ENCODE peak calls at places on chromosomes 4 and X, in six cellular contexts. One of them, this sample, is unnamed.
A peak's percentile ranks its signal among the peaks of the same experiment; 100 is the strongest.

GRCh38 chrX:96183843-96184242 is 500.8 kb upstream of the DIAPH2 start:
- DNase-seq in SK-N-DZ: no peak
- DNase-seq in T-helper 17 cell: no peak
- DNase-seq in NCI-H460: peak; percentile 2
- DNase-seq in mammary epithelial cell: no peak
- DNase-seq in tibial artery: no peak
- DNase-seq in this sample: peak; percentile 0

GRCh38 chrX:43969504-43970501 is 3.4 kb downstream of the NDP start:
- DNase-seq in SK-N-DZ: no peak
- DNase-seq in T-helper 17 cell: no peak
- DNase-seq in NCI-H460: no peak
- DNase-seq in mammary epithelial cell: no peak
- DNase-seq in tibial artery: no peak
- DNase-seq in this sample: peak; percentile 23

GRCh38 chr4:152273343-152273742 is 262.5 kb downstream of the FBXW7 start:
- DNase-seq in SK-N-DZ: no peak
- DNase-seq in T-helper 17 cell: no peak
- DNase-seq in NCI-H460: no peak
- DNase-seq in mammary epithelial cell: peak; percentile 73
- DNase-seq in tibial artery: no peak
- DNase-seq in this sample: peak; percentile 16

GRCh38 chr4:4443821-4444220 is 56.9 kb downstream of the NSG1 start:
- DNase-seq in SK-N-DZ: no peak
- DNase-seq in T-helper 17 cell: no peak
- DNase-seq in NCI-H460: no peak
- DNase-seq in mammary epithelial cell: no peak
- DNase-seq in tibial artery: no peak
- DNase-seq in this sample: peak; percentile 47

GRCh38 chr4:141047228-141047884 is 85.9 kb downstream of the RNF150 start:
- DNase-seq in SK-N-DZ: no peak
- DNase-seq in T-helper 17 cell: no peak
- DNase-seq in NCI-H460: no peak
- DNase-seq in mammary epithelial cell: no peak
- DNase-seq in tibial artery: no peak
- DNase-seq in this sample: peak; percentile 61

GRCh38 chrX:48802089-48802812 is 384 bp downstream of the HDAC6 start:
- DNase-seq in SK-N-DZ: peak; percentile 90
- DNase-seq in T-helper 17 cell: peak; percentile 50
- DNase-seq in NCI-H460: peak; percentile 86
- DNase-seq in mammary epithelial cell: peak; percentile 81
- DNase-seq in tibial artery: peak; percentile 88
- DNase-seq in this sample: peak; percentile 89

GRCh38 chr4:186651624-186652023 is 72.0 kb downstream of the FAT1 start:
- DNase-seq in SK-N-DZ: no peak
- DNase-seq in T-helper 17 cell: no peak
- DNase-seq in NCI-H460: no peak
- DNase-seq in mammary epithelial cell: no peak
- DNase-seq in tibial artery: peak; percentile 59
- DNase-seq in this sample: no peak

GRCh38 chr4:162232349-162232748 is 68.5 kb upstream of the FSTL5 start:
- DNase-seq in SK-N-DZ: no peak
- DNase-seq in T-helper 17 cell: no peak
- DNase-seq in NCI-H460: no peak
- DNase-seq in mammary epithelial cell: no peak
- DNase-seq in tibial artery: no peak
- DNase-seq in this sample: no peak

GRCh38 chrX:134480061-134480460 is 20.1 kb downstream of the HPRT1 start:
- DNase-seq in SK-N-DZ: no peak
- DNase-seq in T-helper 17 cell: no peak
- DNase-seq in NCI-H460: no peak
- DNase-seq in mammary epithelial cell: peak; percentile 60
- DNase-seq in tibial artery: no peak
- DNase-seq in this sample: no peak

GRCh38 chrX:130171446-130172126 is at the start of gene RAB33A:
- DNase-seq in SK-N-DZ: peak; percentile 45
- DNase-seq in T-helper 17 cell: peak; percentile 28
- DNase-seq in NCI-H460: no peak
- DNase-seq in mammary epithelial cell: no peak
- DNase-seq in tibial artery: no peak
- DNase-seq in this sample: peak; percentile 36

GRCh38 chr4:39410415-39410814 is 3.7 kb downstream of the KLB start:
- DNase-seq in SK-N-DZ: no peak
- DNase-seq in T-helper 17 cell: no peak
- DNase-seq in NCI-H460: no peak
- DNase-seq in mammary epithelial cell: no peak
- DNase-seq in tibial artery: no peak
- DNase-seq in this sample: no peak

GRCh38 chrX:115344885-115345653 is 55.6 kb downstream of the LUZP4 start:
- DNase-seq in SK-N-DZ: peak; percentile 66
- DNase-seq in T-helper 17 cell: no peak
- DNase-seq in NCI-H460: peak; percentile 34
- DNase-seq in mammary epithelial cell: peak; percentile 85
- DNase-seq in tibial artery: peak; percentile 87
- DNase-seq in this sample: peak; percentile 97

GRCh38 chr4:182916483-182917181 is 554 bp downstream of the DCTD start:
- DNase-seq in SK-N-DZ: peak; percentile 28
- DNase-seq in T-helper 17 cell: no peak
- DNase-seq in NCI-H460: peak; percentile 33
- DNase-seq in mammary epithelial cell: peak; percentile 47
- DNase-seq in tibial artery: peak; percentile 58
- DNase-seq in this sample: peak; percentile 71

GRCh38 chr4:13528823-13529129 is 15.5 kb downstream of the NKX3-2 start:
- DNase-seq in SK-N-DZ: no peak
- DNase-seq in T-helper 17 cell: no peak
- DNase-seq in NCI-H460: no peak
- DNase-seq in mammary epithelial cell: no peak
- DNase-seq in tibial artery: no peak
- DNase-seq in this sample: no peak

GRCh38 chr4:41881931-41882621 is 53.2 kb upstream of the TMEM33 start:
- DNase-seq in SK-N-DZ: no peak
- DNase-seq in T-helper 17 cell: no peak
- DNase-seq in NCI-H460: peak; percentile 3
- DNase-seq in mammary epithelial cell: no peak
- DNase-seq in tibial artery: no peak
- DNase-seq in this sample: no peak

GRCh38 chr4:147944670-147945260 is 212.9 kb downstream of the ARHGAP10 start:
- DNase-seq in SK-N-DZ: no peak
- DNase-seq in T-helper 17 cell: no peak
- DNase-seq in NCI-H460: no peak
- DNase-seq in mammary epithelial cell: no peak
- DNase-seq in tibial artery: no peak
- DNase-seq in this sample: no peak

GRCh38 chrX:66015152-66015827 is 24.6 kb downstream of the VSIG4 start:
- DNase-seq in SK-N-DZ: no peak
- DNase-seq in T-helper 17 cell: no peak
- DNase-seq in NCI-H460: no peak
- DNase-seq in mammary epithelial cell: no peak
- DNase-seq in tibial artery: peak; percentile 24
- DNase-seq in this sample: no peak

GRCh38 chr4:71711044-71711984 is 72.6 kb downstream of the GC start:
- DNase-seq in SK-N-DZ: no peak
- DNase-seq in T-helper 17 cell: no peak
- DNase-seq in NCI-H460: no peak
- DNase-seq in mammary epithelial cell: no peak
- DNase-seq in tibial artery: no peak
- DNase-seq in this sample: no peak

GRCh38 chr4:65083076-65083475 is 587.2 kb downstream of the EPHA5 start:
- DNase-seq in SK-N-DZ: no peak
- DNase-seq in T-helper 17 cell: no peak
- DNase-seq in NCI-H460: no peak
- DNase-seq in mammary epithelial cell: no peak
- DNase-seq in tibial artery: no peak
- DNase-seq in this sample: peak; percentile 78

GRCh38 chr4:175770555-175770954 is 41.5 kb downstream of the GPM6A start:
- DNase-seq in SK-N-DZ: no peak
- DNase-seq in T-helper 17 cell: no peak
- DNase-seq in NCI-H460: no peak
- DNase-seq in mammary epithelial cell: no peak
- DNase-seq in tibial artery: no peak
- DNase-seq in this sample: no peak

GRCh38 chrX:76796311-76796710 is 368.8 kb downstream of the MAGEE1 start:
- DNase-seq in SK-N-DZ: no peak
- DNase-seq in T-helper 17 cell: no peak
- DNase-seq in NCI-H460: peak; percentile 15
- DNase-seq in mammary epithelial cell: peak; percentile 4
- DNase-seq in tibial artery: no peak
- DNase-seq in this sample: no peak